ENCODE peak calls at places on chromosomes 12 and 14, in eight cellular contexts. A is PC-3, D is body of pancreas, Z is ascending aorta, U is neural progenitor cell, C is uterus, X is upper lobe of right lung, G is cardiac muscle cell. S is an unnamed sample.

GRCh38 chr12:83954071-83954789 is 958.4 kb downstream of the SLC6A15 start:
- DNase-seq in D (no peak), G (no peak), C (no peak), Z (no peak), U (peak), A (no peak), X (no peak), S (no peak)

GRCh38 chr12:42744539-42745156 is 155.1 kb upstream of the PRICKLE1 start:
- DNase-seq in D (no peak), G (no peak), C (peak), A (peak), U (no peak), X (no peak), Z (no peak), S (no peak)

GRCh38 chr12:19614601-19615442 is 175.5 kb downstream of the AEBP2 start:
- DNase-seq in C (no peak), G (no peak), Z (no peak), D (no peak), A (no peak), X (no peak), U (no peak), S (no peak)

GRCh38 chr12:57620936-57621496 is 9.8 kb downstream of the ARHGEF25 start:
- DNase-seq in Z (no peak), C (no peak), A (no peak), G (no peak), D (no peak), X (no peak), U (peak), S (no peak)

GRCh38 chr12:67531519-67531918 is 117.0 kb upstream of the DYRK2 start:
- DNase-seq in C (no peak), Z (no peak), U (no peak), A (no peak), X (no peak), G (no peak), D (no peak), S (no peak)

GRCh38 chr12:57965766-57966165 is 24.4 kb downstream of the ATP23 start:
- DNase-seq in A (peak), U (no peak), G (no peak), X (no peak), C (no peak), Z (no peak), D (no peak), S (no peak)

GRCh38 chr14:60106341-60106740 is 14.6 kb downstream of the PCNX4 start:
- DNase-seq in U (no peak), D (no peak), C (no peak), G (no peak), A (no peak), X (no peak), Z (peak), S (no peak)

GRCh38 chr14:105294142-105294597 is 6.6 kb downstream of the BRF1 start:
- DNase-seq in D (no peak), Z (no peak), G (no peak), U (peak), X (no peak), C (no peak), A (no peak), S (no peak)

GRCh38 chr14:49479432-49479831 is 106.7 kb downstream of the RPS29 start:
- DNase-seq in G (no peak), X (no peak), C (no peak), A (peak), D (peak), U (no peak), Z (no peak), S (no peak)

GRCh38 chr12:75990189-75990912 is 41.2 kb downstream of the PHLDA1 start:
- DNase-seq in G (no peak), C (no peak), D (no peak), U (no peak), A (no peak), X (no peak), Z (no peak), S (no peak)

GRCh38 chr12:94267907-94268575 is 119.7 kb downstream of the PLXNC1 start:
- DNase-seq in G (no peak), U (no peak), X (no peak), Z (no peak), C (no peak), A (no peak), D (no peak), S (no peak)

GRCh38 chr12:11875414-11875935 is 195.3 kb upstream of the BCL2L14 start:
- DNase-seq in Z (no peak), U (no peak), X (no peak), C (no peak), D (no peak), A (peak), G (no peak), S (peak)

GRCh38 chr14:103334644-103335603 is 887 bp downstream of the EIF5 start:
- DNase-seq in Z (peak), A (peak), U (peak), X (peak), D (peak), C (peak), G (peak), S (peak)

GRCh38 chr12:67698711-67699603 is 50.4 kb downstream of the DYRK2 start:
- DNase-seq in G (no peak), U (no peak), D (no peak), Z (no peak), X (no peak), C (no peak), A (peak), S (peak)

GRCh38 chr12:50166776-50167025 is 468 bp downstream of the CERS5 start:
- DNase-seq in A (no peak), D (no peak), U (no peak), X (no peak), C (peak), Z (no peak), G (no peak), S (no peak)

GRCh38 chr12:122852336-122853275 is 17.3 kb downstream of the HIP1R start:
- DNase-seq in U (no peak), D (no peak), Z (no peak), C (no peak), X (no peak), A (no peak), G (peak), S (no peak)

GRCh38 chr14:105148604-105149145 is 19.9 kb downstream of the JAG2 start:
- DNase-seq in Z (no peak), A (no peak), D (no peak), U (no peak), X (no peak), C (no peak), G (no peak), S (no peak)

GRCh38 chr14:104878582-104878981 is 13.5 kb downstream of the CEP170B start:
- DNase-seq in C (no peak), U (no peak), Z (no peak), X (no peak), A (no peak), D (no peak), G (no peak), S (no peak)

GRCh38 chr14:98187302-98187701 is 1084.7 kb downstream of the BCL11B start:
- DNase-seq in G (no peak), C (no peak), A (no peak), U (no peak), D (no peak), Z (no peak), X (no peak), S (no peak)

GRCh38 chr12:108638141-108638823 is 4.6 kb upstream of the SELPLG start:
- DNase-seq in G (no peak), U (peak), A (no peak), D (no peak), Z (no peak), C (peak), X (peak), S (no peak)

GRCh38 chr12:129145381-129145780 is 292.1 kb downstream of the GLT1D1 start:
- DNase-seq in U (no peak), G (no peak), Z (no peak), D (no peak), C (no peak), X (no peak), A (no peak), S (no peak)

GRCh38 chr12:51621155-51621922 is 30.3 kb downstream of the SCN8A start:
- DNase-seq in A (peak), D (no peak), X (no peak), U (no peak), G (no peak), Z (no peak), C (no peak), S (no peak)

GRCh38 chr14:78902010-78902623 is 731.9 kb downstream of the NRXN3 start:
- DNase-seq in G (peak), A (peak), Z (no peak), D (peak), C (no peak), X (no peak), U (peak), S (no peak)

GRCh38 chr12:57072661-57073060 is 5.9 kb downstream of the NEMP1 start:
- DNase-seq in A (no peak), U (no peak), X (no peak), C (peak), Z (no peak), D (no peak), G (no peak), S (no peak)

GRCh38 chr12:89951050-89951693 is 242.5 kb upstream of the ATP2B1 start:
- DNase-seq in U (no peak), X (no peak), Z (no peak), C (no peak), G (no peak), A (peak), D (no peak), S (peak)

GRCh38 chr12:2416158-2416557 is 363.4 kb downstream of the CACNA1C start:
- DNase-seq in X (no peak), G (no peak), C (no peak), A (no peak), D (no peak), U (no peak), Z (no peak), S (no peak)

GRCh38 chr12:19498099-19498498 is 58.8 kb downstream of the AEBP2 start:
- DNase-seq in A (no peak), D (no peak), Z (no peak), G (no peak), X (no peak), U (no peak), C (no peak), S (no peak)

GRCh38 chr14:66216763-66217162 is 269.4 kb upstream of the CCDC196 start:
- DNase-seq in D (no peak), X (no peak), A (peak), G (no peak), Z (no peak), C (no peak), U (peak), S (no peak)

GRCh38 chr12:8912910-8913309 is 1.4 kb upstream of the PHC1 start:
- DNase-seq in C (no peak), G (no peak), A (peak), U (peak), D (peak), Z (no peak), X (no peak), S (peak)
- TF ChIP-seq CTCF in C (no peak), G (no peak), A (peak), U (peak), D (peak), Z (no peak), X (no peak), S (no peak)

DNA sequence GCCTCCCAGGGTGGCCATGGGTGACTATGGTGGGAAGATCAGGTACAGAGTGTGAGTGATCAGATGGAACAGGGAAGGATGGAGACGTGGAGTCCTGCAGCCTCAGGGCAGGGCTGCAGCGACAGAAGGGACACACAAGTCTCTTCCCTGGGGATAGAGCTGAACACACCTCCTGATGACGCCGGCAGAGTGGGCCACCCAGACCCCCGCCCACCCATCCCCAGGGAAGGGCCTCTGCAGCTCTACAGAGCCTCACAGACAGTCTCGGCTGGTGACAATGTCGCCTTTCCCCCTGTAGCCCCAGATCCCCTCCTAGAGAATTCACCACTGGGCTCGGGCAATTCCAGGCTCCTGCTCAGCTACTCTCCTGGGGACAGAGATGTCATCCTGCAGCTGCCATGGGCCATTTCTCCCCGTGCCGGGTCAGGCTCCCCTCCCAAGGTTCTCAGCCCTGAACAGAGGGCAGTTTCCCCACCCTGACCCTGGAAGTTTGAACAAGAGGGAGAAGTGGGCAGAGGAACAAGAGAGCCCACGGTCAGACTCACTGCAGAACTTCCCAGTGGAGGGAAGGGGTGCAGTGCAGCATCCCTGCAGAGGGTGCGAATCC is 115.7 kb downstream of the NCOR2 start:
- DNase-seq in A (no peak), D (no peak), U (no peak), X (no peak), G (no peak), C (no peak), Z (no peak), S (no peak)
- H3K27ac ChIP-seq in A (no peak), D (no peak), U (no peak), X (no peak), G (no peak), C (peak), Z (peak), S (peak)

GRCh38 chr12:6493580-6494350 is at the start of gene NCAPD2:
- DNase-seq in U (peak), D (peak), X (peak), G (peak), Z (peak), A (peak), C (peak), S (peak)
- TF ChIP-seq CTCF in U (peak), D (peak), X (peak), G (no peak), Z (peak), A (no peak), C (peak), S (no peak)

GRCh38 chr12:117100251-117100650 is 1.0 kb upstream of the TESC start:
- DNase-seq in Z (no peak), C (no peak), G (peak), D (no peak), X (peak), U (peak), A (peak), S (no peak)

GRCh38 chr12:117098361-117099217 is 627 bp downstream of the TESC start:
- DNase-seq in X (peak), A (no peak), G (no peak), C (no peak), D (peak), Z (no peak), U (peak), S (no peak)

GRCh38 chr12:117100851-117101673 is 1.8 kb upstream of the TESC start:
- DNase-seq in G (no peak), D (no peak), U (peak), C (no peak), Z (no peak), X (peak), A (no peak), S (no peak)

GRCh38 chr12:117105902-117106301 is 6.7 kb upstream of the TESC start:
- DNase-seq in Z (no peak), U (no peak), D (no peak), C (no peak), A (peak), G (no peak), X (peak), S (peak)

DNA sequence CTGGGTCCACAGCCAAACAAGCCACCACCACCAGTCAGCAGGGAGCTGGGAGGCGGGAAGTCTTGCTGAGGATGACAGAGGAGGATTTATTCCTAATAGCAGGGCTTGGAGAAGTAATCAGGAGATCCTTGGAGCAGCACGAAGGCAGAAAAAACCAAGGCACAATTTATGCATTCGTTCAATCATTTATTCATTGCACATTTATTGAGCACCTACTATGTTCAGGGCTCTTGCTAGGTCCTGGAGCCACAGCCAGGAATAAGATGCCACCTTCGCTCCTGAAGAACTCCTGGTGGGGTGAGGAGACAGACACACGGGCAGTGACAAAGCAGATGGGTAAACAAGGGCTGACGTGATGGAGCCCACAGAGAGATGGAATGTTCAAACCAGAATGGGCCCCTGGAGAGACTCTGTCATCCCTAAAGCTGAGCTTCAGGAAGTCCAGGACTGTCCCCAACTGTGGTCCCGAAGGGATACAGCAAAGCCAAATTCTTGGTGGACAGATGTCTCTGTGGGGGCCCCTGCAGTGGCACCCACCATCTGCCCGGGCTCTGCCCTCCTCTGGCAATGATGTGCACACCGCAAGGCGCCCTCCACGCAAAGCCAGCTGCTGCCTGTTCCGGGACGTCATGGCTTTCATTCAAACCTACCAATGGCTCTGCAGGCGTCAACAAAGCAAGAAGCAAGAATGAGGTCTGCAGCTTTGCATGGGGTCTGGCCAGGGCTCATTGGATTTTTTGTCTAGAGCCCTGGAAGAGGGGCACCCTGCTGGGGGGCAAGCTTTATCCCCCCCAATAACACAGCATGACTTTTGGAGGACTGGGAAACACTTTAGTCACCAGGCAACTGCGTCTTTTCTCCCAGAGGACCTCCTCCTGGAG is 3.0 kb upstream of the TESC start:
- DNase-seq in D (no peak), X (peak), A (no peak), G (no peak), U (peak), C (no peak), Z (no peak), S (no peak)
- H3K27ac ChIP-seq in D (no peak), X (no peak), A (no peak), G (no peak), U (peak), C (no peak), Z (no peak), S (no peak)